ENCODE peak calls at places on chromosomes 7 and 10, in five cellular contexts. F is islet precursor cell; H is T-helper 2 cell; P is T-helper 1 cell; B is stimulated activated naive CD8-positive, alpha-beta T cell treated with anti-CD3 and anti-CD28 coated beads, Interleukin-15, Interleukin-2, amounts not matched to agents 100 U/mL and 50 U/mL, for 24 hours. G is an unnamed sample.

GRCh38 chr10:43410345-43410744 is 1.4 kb upstream of the HNRNPF start:
- DNase-seq in F (no peak), H (no peak), P (no peak), B (no peak), G (no peak)

GRCh38 chr7:55774327-55775050 is 88.1 kb downstream of the SEPTIN14 start:
- DNase-seq in F (no peak), H (no peak), P (no peak), B (no peak), G (peak)

GRCh38 chr7:112226701-112227276 is 20.3 kb downstream of the ZNF277 start:
- DNase-seq in F (no peak), H (no peak), P (no peak), B (no peak), G (no peak)

GRCh38 chr7:76352193-76352592 is 6.6 kb downstream of the YWHAG start:
- DNase-seq in F (no peak), H (no peak), P (no peak), B (no peak), G (no peak)

GRCh38 chr10:11685787-11686218 is 56.4 kb upstream of the ECHDC3 start:
- DNase-seq in F (no peak), H (peak), P (no peak), B (peak), G (peak)

GRCh38 chr10:101481256-101481655 is 106.8 kb downstream of the POLL start:
- DNase-seq in F (no peak), H (no peak), P (no peak), B (no peak), G (no peak)

GRCh38 chr10:96512524-96512991 is 1.2 kb downstream of the TLL2 start:
- DNase-seq in F (peak), H (peak), P (no peak), B (peak), G (no peak)

GRCh38 chr10:78954701-78955100 is 114.1 kb upstream of the ZMIZ1 start:
- DNase-seq in F (no peak), H (no peak), P (no peak), B (no peak), G (no peak)

GRCh38 chr7:132251327-132251659 is 325.0 kb downstream of the PLXNA4 start:
- DNase-seq in F (peak), H (no peak), P (no peak), B (no peak), G (peak)

GRCh38 chr10:6297951-6298381 is 95.2 kb downstream of the PFKFB3 start:
- DNase-seq in F (no peak), H (no peak), P (no peak), B (no peak), G (peak)

GRCh38 chr7:33842141-33842540 is 63.2 kb upstream of the BMPER start:
- DNase-seq in F (no peak), H (no peak), P (no peak), B (no peak), G (no peak)

GRCh38 chr7:42237891-42238531 is 1.0 kb upstream of the GLI3 start:
- DNase-seq in F (peak), H (peak), P (no peak), B (no peak), G (peak)

GRCh38 chr7:26684447-26684846 is 179.9 kb downstream of the SKAP2 start:
- DNase-seq in F (no peak), H (no peak), P (no peak), B (no peak), G (no peak)

GRCh38 chr10:80468002-80468401 is 13.9 kb downstream of the TSPAN14 start:
- DNase-seq in F (peak), H (peak), P (no peak), B (peak), G (peak)

GRCh38 chr7:137296551-137296950 is 47.0 kb downstream of the PTN start:
- DNase-seq in F (no peak), H (no peak), P (no peak), B (no peak), G (peak)

GRCh38 chr7:158289761-158290523 is 297.7 kb downstream of the PTPRN2 start:
- DNase-seq in F (peak), H (no peak), P (no peak), B (no peak), G (no peak)

G was measured in pons.